ENCODE peak calls at places on chromosomes 16 and 17, in eight cellular contexts. One of them, this sample, is unnamed.

GRCh38 chr16:23505942-23506605 is 4.2 kb downstream of the GGA2 start:
- DNase-seq in thoracic aorta: no peak
- DNase-seq in fibroblast of lung: no peak
- DNase-seq in ovary: no peak
- DNase-seq in dorsolateral prefrontal cortex: no peak
- DNase-seq in mucosa of descending colon: no peak
- DNase-seq in AG10803: no peak
- DNase-seq in endothelial cell of umbilical vein: no peak
- DNase-seq in this sample: no peak

GRCh38 chr16:19090916-19091315 is 22.8 kb upstream of the ITPRIPL2 start:
- DNase-seq in dorsolateral prefrontal cortex: no peak
- DNase-seq in AG10803: no peak
- DNase-seq in thoracic aorta: no peak
- DNase-seq in endothelial cell of umbilical vein: no peak
- DNase-seq in fibroblast of lung: no peak
- DNase-seq in ovary: no peak
- DNase-seq in mucosa of descending colon: no peak
- DNase-seq in this sample: no peak

GRCh38 chr17:47843391-47843730 is 2.3 kb upstream of the SCRN2 start:
- DNase-seq in ovary: no peak
- DNase-seq in mucosa of descending colon: no peak
- DNase-seq in AG10803: no peak
- DNase-seq in endothelial cell of umbilical vein: no peak
- DNase-seq in fibroblast of lung: no peak
- DNase-seq in thoracic aorta: no peak
- DNase-seq in dorsolateral prefrontal cortex: no peak
- DNase-seq in this sample: no peak

GRCh38 chr17:28747046-28747691 is 3.4 kb downstream of the TRAF4 start:
- DNase-seq in ovary: peak
- DNase-seq in dorsolateral prefrontal cortex: peak
- DNase-seq in fibroblast of lung: no peak
- DNase-seq in endothelial cell of umbilical vein: peak
- DNase-seq in thoracic aorta: no peak
- DNase-seq in AG10803: no peak
- DNase-seq in mucosa of descending colon: peak
- DNase-seq in this sample: peak

GRCh38 chr17:31596382-31597323 is 205.2 kb downstream of the RAB11FIP4 start:
- DNase-seq in thoracic aorta: peak
- DNase-seq in AG10803: peak
- DNase-seq in fibroblast of lung: peak
- DNase-seq in mucosa of descending colon: peak
- DNase-seq in dorsolateral prefrontal cortex: peak
- DNase-seq in endothelial cell of umbilical vein: peak
- DNase-seq in ovary: peak
- DNase-seq in this sample: peak

GRCh38 chr17:954431-955164 is 25.0 kb downstream of the NXN start:
- DNase-seq in thoracic aorta: no peak
- DNase-seq in endothelial cell of umbilical vein: peak
- DNase-seq in mucosa of descending colon: no peak
- DNase-seq in AG10803: peak
- DNase-seq in ovary: no peak
- DNase-seq in dorsolateral prefrontal cortex: no peak
- DNase-seq in fibroblast of lung: peak
- DNase-seq in this sample: no peak

GRCh38 chr16:54284319-54284930 is 2.2 kb downstream of the IRX3 start:
- DNase-seq in thoracic aorta: no peak
- DNase-seq in endothelial cell of umbilical vein: no peak
- DNase-seq in ovary: no peak
- DNase-seq in mucosa of descending colon: no peak
- DNase-seq in fibroblast of lung: no peak
- DNase-seq in dorsolateral prefrontal cortex: no peak
- DNase-seq in AG10803: peak
- DNase-seq in this sample: peak

GRCh38 chr17:1995321-1996242 is 29.6 kb downstream of the RTN4RL1 start:
- DNase-seq in fibroblast of lung: no peak
- DNase-seq in thoracic aorta: no peak
- DNase-seq in mucosa of descending colon: no peak
- DNase-seq in dorsolateral prefrontal cortex: no peak
- DNase-seq in AG10803: peak
- DNase-seq in endothelial cell of umbilical vein: no peak
- DNase-seq in ovary: no peak
- DNase-seq in this sample: no peak

DNA sequence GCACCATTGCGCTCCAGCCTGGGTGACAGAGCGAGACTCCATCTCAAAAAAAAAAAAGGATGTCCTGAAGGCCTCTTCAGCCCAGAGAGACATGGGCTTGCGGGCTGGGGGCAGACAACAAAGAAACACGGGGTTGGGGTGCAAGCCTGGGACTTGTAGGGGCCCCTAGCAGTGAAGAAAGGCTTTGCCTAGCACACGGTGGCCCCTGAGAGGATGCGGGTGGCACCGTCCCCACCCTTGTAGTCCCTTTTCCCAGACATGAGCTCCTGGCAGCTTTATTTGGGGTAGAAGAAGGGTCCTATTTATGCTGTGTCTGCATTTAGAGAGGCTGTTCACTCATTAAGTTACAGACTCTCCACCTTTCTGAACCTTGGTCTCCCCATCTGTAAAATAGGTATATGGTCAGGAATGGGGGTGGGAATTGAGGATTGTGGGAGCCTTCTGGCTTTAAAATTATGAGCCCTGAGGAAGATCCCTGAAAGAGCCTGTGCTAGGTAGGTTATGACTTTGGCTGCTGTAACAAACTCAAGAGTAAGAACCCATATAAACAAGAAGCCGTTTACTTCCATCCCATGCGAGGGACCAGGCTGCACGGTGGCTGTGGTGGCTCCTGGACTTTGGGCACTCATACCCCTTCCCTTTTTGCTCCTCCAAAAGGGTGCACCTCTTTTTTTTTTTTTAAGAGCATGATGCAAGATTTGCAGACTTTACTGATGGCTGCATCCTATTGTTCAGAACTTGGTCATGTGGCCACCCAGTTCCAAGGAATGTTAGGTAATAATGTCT is 20.6 kb upstream of the ADGRG1 start:
- DNase-seq in AG10803: no peak
- DNase-seq in thoracic aorta: no peak
- DNase-seq in dorsolateral prefrontal cortex: no peak
- DNase-seq in mucosa of descending colon: no peak
- DNase-seq in endothelial cell of umbilical vein: no peak
- DNase-seq in fibroblast of lung: no peak
- DNase-seq in ovary: no peak
- DNase-seq in this sample: no peak
- H3K4me3 ChIP-seq in AG10803: no peak
- H3K4me3 ChIP-seq in thoracic aorta: no peak
- H3K4me3 ChIP-seq in dorsolateral prefrontal cortex: no peak
- H3K4me3 ChIP-seq in mucosa of descending colon: no peak
- H3K4me3 ChIP-seq in endothelial cell of umbilical vein: no peak
- H3K4me3 ChIP-seq in fibroblast of lung: no peak
- H3K4me3 ChIP-seq in ovary: no peak
- H3K4me3 ChIP-seq in this sample: no peak

GRCh38 chr16:14667347-14668266 is 26.5 kb downstream of the PLA2G10 start:
- DNase-seq in endothelial cell of umbilical vein: no peak
- DNase-seq in thoracic aorta: no peak
- DNase-seq in mucosa of descending colon: no peak
- DNase-seq in ovary: no peak
- DNase-seq in AG10803: no peak
- DNase-seq in fibroblast of lung: no peak
- DNase-seq in dorsolateral prefrontal cortex: no peak
- DNase-seq in this sample: no peak

GRCh38 chr16:14672403-14672971 is 21.6 kb downstream of the PLA2G10 start:
- DNase-seq in dorsolateral prefrontal cortex: no peak
- DNase-seq in endothelial cell of umbilical vein: no peak
- DNase-seq in ovary: no peak
- DNase-seq in fibroblast of lung: no peak
- DNase-seq in thoracic aorta: no peak
- DNase-seq in mucosa of descending colon: no peak
- DNase-seq in AG10803: no peak
- DNase-seq in this sample: no peak

GRCh38 chr16:14668556-14669223 is 25.4 kb downstream of the PLA2G10 start:
- DNase-seq in dorsolateral prefrontal cortex: no peak
- DNase-seq in AG10803: no peak
- DNase-seq in endothelial cell of umbilical vein: no peak
- DNase-seq in thoracic aorta: no peak
- DNase-seq in fibroblast of lung: peak
- DNase-seq in ovary: no peak
- DNase-seq in mucosa of descending colon: no peak
- DNase-seq in this sample: no peak

DNA sequence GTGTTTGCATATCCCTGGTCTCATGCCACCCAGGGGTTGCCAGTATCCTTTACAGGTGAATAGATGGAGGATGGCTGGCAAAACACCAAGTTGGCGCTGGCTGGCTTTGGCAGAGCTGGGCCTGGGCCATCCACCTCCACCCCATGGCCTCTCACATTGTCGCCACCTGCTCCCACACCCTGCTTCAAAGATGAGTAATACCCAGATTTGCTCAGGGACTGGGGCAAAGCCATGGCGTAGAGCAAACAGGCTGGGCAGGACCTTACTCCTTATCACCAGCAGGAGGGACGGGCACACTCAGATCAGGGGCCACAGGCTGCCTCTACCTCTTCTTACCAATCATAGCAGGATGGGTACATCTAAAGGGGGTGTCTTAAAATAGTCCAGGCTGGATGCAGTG is 24.3 kb downstream of the PLA2G10 start:
- DNase-seq in mucosa of descending colon: peak
- DNase-seq in dorsolateral prefrontal cortex: no peak
- DNase-seq in ovary: peak
- DNase-seq in thoracic aorta: no peak
- DNase-seq in AG10803: no peak
- DNase-seq in fibroblast of lung: no peak
- DNase-seq in endothelial cell of umbilical vein: no peak
- DNase-seq in this sample: peak
- TF ChIP-seq CTCF in mucosa of descending colon: peak
- TF ChIP-seq CTCF in dorsolateral prefrontal cortex: no peak
- TF ChIP-seq CTCF in ovary: no peak
- TF ChIP-seq CTCF in thoracic aorta: no peak
- TF ChIP-seq CTCF in AG10803: no peak
- TF ChIP-seq CTCF in fibroblast of lung: no peak
- TF ChIP-seq CTCF in endothelial cell of umbilical vein: no peak
- TF ChIP-seq CTCF in this sample: peak

GRCh38 chr17:77182205-77182604 is 41.4 kb downstream of the SEC14L1 start:
- DNase-seq in endothelial cell of umbilical vein: peak
- DNase-seq in AG10803: no peak
- DNase-seq in dorsolateral prefrontal cortex: no peak
- DNase-seq in thoracic aorta: no peak
- DNase-seq in ovary: no peak
- DNase-seq in fibroblast of lung: no peak
- DNase-seq in mucosa of descending colon: no peak
- DNase-seq in this sample: no peak
- H3K4me3 ChIP-seq in endothelial cell of umbilical vein: no peak
- H3K4me3 ChIP-seq in AG10803: no peak
- H3K4me3 ChIP-seq in dorsolateral prefrontal cortex: no peak
- H3K4me3 ChIP-seq in thoracic aorta: no peak
- H3K4me3 ChIP-seq in ovary: no peak
- H3K4me3 ChIP-seq in fibroblast of lung: no peak
- H3K4me3 ChIP-seq in mucosa of descending colon: no peak
- H3K4me3 ChIP-seq in this sample: no peak

GRCh38 chr16:7613518-7613917 is 280.9 kb downstream of the RBFOX1 start:
- DNase-seq in dorsolateral prefrontal cortex: no peak
- DNase-seq in endothelial cell of umbilical vein: no peak
- DNase-seq in AG10803: no peak
- DNase-seq in thoracic aorta: no peak
- DNase-seq in ovary: no peak
- DNase-seq in fibroblast of lung: no peak
- DNase-seq in mucosa of descending colon: no peak
- DNase-seq in this sample: no peak

GRCh38 chr16:7614022-7614795 is 281.6 kb downstream of the RBFOX1 start:
- DNase-seq in AG10803: no peak
- DNase-seq in mucosa of descending colon: no peak
- DNase-seq in endothelial cell of umbilical vein: no peak
- DNase-seq in dorsolateral prefrontal cortex: no peak
- DNase-seq in thoracic aorta: no peak
- DNase-seq in ovary: no peak
- DNase-seq in fibroblast of lung: no peak
- DNase-seq in this sample: no peak

DNA sequence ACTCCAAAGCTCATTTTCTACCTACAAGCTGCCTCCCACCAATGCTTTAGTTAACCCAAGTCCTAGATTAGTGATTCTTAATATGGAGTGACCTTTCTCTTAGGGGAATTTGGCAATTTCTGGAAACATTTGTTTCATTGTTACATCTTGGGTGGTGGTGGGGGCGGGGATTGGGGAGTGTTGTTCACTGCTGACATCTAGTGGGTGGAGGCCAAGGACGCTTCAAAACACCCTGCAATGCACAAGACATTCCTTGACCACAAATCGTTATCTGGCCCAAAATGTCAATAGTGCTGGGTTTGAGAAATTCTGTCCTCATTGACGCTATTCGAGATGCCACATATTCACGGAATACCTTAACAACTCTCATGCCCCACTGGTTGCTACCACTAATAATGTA is 282.9 kb downstream of the RBFOX1 start:
- DNase-seq in AG10803: no peak
- DNase-seq in mucosa of descending colon: no peak
- DNase-seq in ovary: no peak
- DNase-seq in endothelial cell of umbilical vein: no peak
- DNase-seq in thoracic aorta: no peak
- DNase-seq in dorsolateral prefrontal cortex: no peak
- DNase-seq in fibroblast of lung: no peak
- DNase-seq in this sample: no peak
- TF ChIP-seq CTCF in AG10803: no peak
- TF ChIP-seq CTCF in mucosa of descending colon: no peak
- TF ChIP-seq CTCF in ovary: no peak
- TF ChIP-seq CTCF in endothelial cell of umbilical vein: no peak
- TF ChIP-seq CTCF in thoracic aorta: no peak
- TF ChIP-seq CTCF in dorsolateral prefrontal cortex: peak
- TF ChIP-seq CTCF in fibroblast of lung: no peak
- TF ChIP-seq CTCF in this sample: no peak

GRCh38 chr16:67163903-67164558 is 514 bp upstream of the HSF4 start:
- DNase-seq in fibroblast of lung: peak
- DNase-seq in mucosa of descending colon: no peak
- DNase-seq in dorsolateral prefrontal cortex: peak
- DNase-seq in AG10803: no peak
- DNase-seq in endothelial cell of umbilical vein: no peak
- DNase-seq in thoracic aorta: no peak
- DNase-seq in ovary: peak
- DNase-seq in this sample: no peak
- H3K4me3 ChIP-seq in fibroblast of lung: peak
- H3K4me3 ChIP-seq in mucosa of descending colon: no peak
- H3K4me3 ChIP-seq in dorsolateral prefrontal cortex: peak
- H3K4me3 ChIP-seq in AG10803: no peak
- H3K4me3 ChIP-seq in endothelial cell of umbilical vein: peak
- H3K4me3 ChIP-seq in thoracic aorta: peak
- H3K4me3 ChIP-seq in ovary: peak
- H3K4me3 ChIP-seq in this sample: peak

This sample was measured in epithelial cell of esophagus.